ENCODE peak calls at places on chromosomes 13 and 19, in four cellular contexts. J is left ventricle myocardium inferior, Y is iPS-NIHi11, M is heart right ventricle. V is an unnamed sample.

GRCh38 chr13:51494151-51494550 is 41.3 kb upstream of the INTS6 start:
- DNase-seq in M (no peak), J (no peak), Y (no peak), V (no peak)

GRCh38 chr13:39105110-39105509 is 66.9 kb downstream of the NHLRC3 start:
- DNase-seq in Y (no peak), J (no peak), M (no peak), V (no peak)

GRCh38 chr19:2123682-2124387 is 27.1 kb downstream of the IZUMO4 start:
- DNase-seq in M (no peak), Y (peak; percentile 93), J (no peak), V (no peak)

GRCh38 chr13:109476001-109476400 is 310.4 kb downstream of the IRS2 start:
- DNase-seq in J (no peak), M (no peak), Y (no peak), V (no peak)

GRCh38 chr13:100235311-100235901 is 146.5 kb downstream of the PCCA start:
- DNase-seq in J (no peak), Y (peak; percentile 48), M (no peak), V (no peak)

GRCh38 chr13:100491164-100491847 is 97.3 kb downstream of the GGACT start:
- DNase-seq in J (peak; percentile 45), Y (no peak), M (peak; percentile 30), V (no peak)

GRCh38 chr19:4581381-4582111 is 22.1 kb upstream of the SEMA6B start:
- DNase-seq in Y (peak; percentile 88), M (no peak), J (no peak), V (no peak)

GRCh38 chr13:44022196-44022595 is 142.5 kb downstream of the LACC1 start:
- DNase-seq in J (no peak), Y (no peak), M (no peak), V (no peak)

GRCh38 chr19:7968796-7969559 is 25.5 kb upstream of the TIMM44 start:
- DNase-seq in J (no peak), M (no peak), Y (no peak), V (no peak)

GRCh38 chr19:22603518-22604440 is 30.3 kb upstream of the ZNF492 start:
- DNase-seq in J (no peak), M (no peak), Y (no peak), V (no peak)

GRCh38 chr13:43227721-43228120 is 204.3 kb downstream of the DNAJC15 start:
- DNase-seq in Y (no peak), M (no peak), J (no peak), V (no peak)

GRCh38 chr13:29758591-29759114 is 91.8 kb downstream of the UBL3 start:
- DNase-seq in M (no peak), Y (no peak), J (no peak), V (peak; percentile 71)

GRCh38 chr13:72850959-72851677 is 69.2 kb downstream of the PIBF1 start:
- DNase-seq in Y (peak; percentile 9), M (no peak), J (no peak), V (no peak)

GRCh38 chr19:1131718-1132552 is 28.1 kb downstream of the GPX4 start:
- DNase-seq in Y (peak; percentile 81), J (peak; percentile 86), M (peak; percentile 83), V (peak; percentile 90)

GRCh38 chr19:13008926-13009787 is 13.9 kb downstream of the NFIX start:
- DNase-seq in J (no peak), M (no peak), Y (no peak), V (no peak)

GRCh38 chr19:31274964-31275319 is 74.3 kb downstream of the TSHZ3 start:
- DNase-seq in J (no peak), M (no peak), Y (no peak), V (no peak)

GRCh38 chr13:108496364-108497215 is 132.8 kb upstream of the MYO16 start:
- DNase-seq in J (no peak), M (no peak), Y (peak; percentile 7), V (no peak)

GRCh38 chr19:49064029-49064629 is 489 bp downstream of the NTF4 start:
- DNase-seq in J (no peak), M (no peak), Y (peak; percentile 25), V (no peak)

GRCh38 chr13:21759503-21759902 is 88.6 kb downstream of the FGF9 start:
- DNase-seq in M (no peak), J (no peak), Y (no peak), V (no peak)

GRCh38 chr19:54434112-54434861 is 14.7 kb upstream of the LENG8 start:
- DNase-seq in Y (no peak), J (no peak), M (no peak), V (no peak)

GRCh38 chr19:15508035-15508710 is at the start of gene CYP4F22:
- DNase-seq in M (peak; percentile 12), J (no peak), Y (peak; percentile 17), V (no peak)

GRCh38 chr19:46404039-46404883 is 9.1 kb downstream of the CCDC8 start:
- DNase-seq in J (peak; percentile 64), Y (no peak), M (peak; percentile 48), V (no peak)

GRCh38 chr19:15161028-15161984 is 39.5 kb downstream of the NOTCH3 start:
- DNase-seq in M (no peak), J (no peak), Y (peak; percentile 48), V (no peak)

GRCh38 chr19:2084993-2085720 is 11.0 kb downstream of the MOB3A start:
- DNase-seq in J (peak; percentile 64), M (peak; percentile 59), Y (no peak), V (peak; percentile 95)

GRCh38 chr19:38733493-38734175 is 10.6 kb downstream of the CAPN12 start:
- DNase-seq in M (peak; percentile 18), Y (no peak), J (no peak), V (no peak)

GRCh38 chr13:111874981-111875380 is 192.0 kb upstream of the SOX1 start:
- DNase-seq in Y (no peak), M (no peak), J (no peak), V (no peak)

GRCh38 chr13:35768551-35768950 is 292.1 kb upstream of the MAB21L1 start:
- DNase-seq in Y (no peak), M (no peak), J (no peak), V (no peak)

GRCh38 chr13:66887088-66887487 is 343.0 kb downstream of the PCDH9 start:
- DNase-seq in J (no peak), Y (no peak), M (no peak), V (no peak)